ENCODE peak calls at places on chromosomes 6 and 20, in four cellular contexts. One of them, this sample, is unnamed.

GRCh38 chr6:131660195-131660594 is 23.1 kb downstream of the ENPP3 start:
- DNase-seq in fibroblast of villous mesenchyme: peak
- DNase-seq in H9: no peak
- DNase-seq in prostate gland: no peak
- DNase-seq in this sample: no peak

GRCh38 chr6:158837684-158838625 is 18.8 kb upstream of the EZR start:
- DNase-seq in fibroblast of villous mesenchyme: no peak
- DNase-seq in H9: no peak
- DNase-seq in prostate gland: no peak
- DNase-seq in this sample: no peak

GRCh38 chr6:147347882-147348214 is 143.6 kb downstream of the STXBP5 start:
- DNase-seq in fibroblast of villous mesenchyme: no peak
- DNase-seq in H9: no peak
- DNase-seq in prostate gland: no peak
- DNase-seq in this sample: no peak

GRCh38 chr20:63056236-63057132 is 49.7 kb upstream of the BHLHE23 start:
- DNase-seq in fibroblast of villous mesenchyme: no peak
- DNase-seq in H9: peak
- DNase-seq in prostate gland: no peak
- DNase-seq in this sample: peak

GRCh38 chr6:1131285-1132079 is 180.4 kb upstream of the FOXQ1 start:
- DNase-seq in fibroblast of villous mesenchyme: peak
- DNase-seq in H9: no peak
- DNase-seq in prostate gland: no peak
- DNase-seq in this sample: no peak

GRCh38 chr20:46631212-46631869 is 19.9 kb downstream of the SLC13A3 start:
- DNase-seq in fibroblast of villous mesenchyme: peak
- DNase-seq in H9: no peak
- DNase-seq in prostate gland: no peak
- DNase-seq in this sample: peak

GRCh38 chr6:10269814-10270472 is 144.9 kb downstream of the TFAP2A start:
- DNase-seq in fibroblast of villous mesenchyme: no peak
- DNase-seq in H9: no peak
- DNase-seq in prostate gland: no peak
- DNase-seq in this sample: no peak

GRCh38 chr6:144824018-144824417 is 538.9 kb downstream of the UTRN start:
- DNase-seq in fibroblast of villous mesenchyme: no peak
- DNase-seq in H9: no peak
- DNase-seq in prostate gland: no peak
- DNase-seq in this sample: no peak

GRCh38 chr6:34487536-34487935 is 21.7 kb downstream of the PACSIN1 start:
- DNase-seq in fibroblast of villous mesenchyme: no peak
- DNase-seq in H9: no peak
- DNase-seq in prostate gland: no peak
- DNase-seq in this sample: no peak

GRCh38 chr6:13302751-13303667 is 25.3 kb downstream of the TBC1D7 start:
- DNase-seq in fibroblast of villous mesenchyme: peak
- DNase-seq in H9: no peak
- DNase-seq in prostate gland: no peak
- DNase-seq in this sample: peak

GRCh38 chr20:25299801-25300200 is 51.9 kb downstream of the PYGB start:
- DNase-seq in fibroblast of villous mesenchyme: no peak
- DNase-seq in H9: no peak
- DNase-seq in prostate gland: no peak
- DNase-seq in this sample: no peak

GRCh38 chr6:8065519-8065911 is 1.3 kb upstream of the BLOC1S5 start:
- DNase-seq in fibroblast of villous mesenchyme: no peak
- DNase-seq in H9: no peak
- DNase-seq in prostate gland: no peak
- DNase-seq in this sample: peak

GRCh38 chr6:61809004-61809595 is 476.9 kb downstream of the KHDRBS2 start:
- DNase-seq in fibroblast of villous mesenchyme: peak
- DNase-seq in H9: no peak
- DNase-seq in prostate gland: no peak
- DNase-seq in this sample: no peak

GRCh38 chr20:2984956-2985661 is 58.3 kb upstream of the GNRH2 start:
- DNase-seq in fibroblast of villous mesenchyme: peak
- DNase-seq in H9: no peak
- DNase-seq in prostate gland: no peak
- DNase-seq in this sample: peak

GRCh38 chr6:77368660-77369313 is 94.5 kb downstream of the HTR1B start:
- DNase-seq in fibroblast of villous mesenchyme: peak
- DNase-seq in H9: peak
- DNase-seq in prostate gland: no peak
- DNase-seq in this sample: no peak

GRCh38 chr6:119643866-119644265 is 294.3 kb upstream of the MAN1A1 start:
- DNase-seq in fibroblast of villous mesenchyme: peak
- DNase-seq in H9: no peak
- DNase-seq in prostate gland: no peak
- DNase-seq in this sample: no peak

GRCh38 chr6:5173862-5174643 is 86.7 kb downstream of the LYRM4 start:
- DNase-seq in fibroblast of villous mesenchyme: peak
- DNase-seq in H9: no peak
- DNase-seq in prostate gland: no peak
- DNase-seq in this sample: peak

GRCh38 chr6:166542580-166542912 is 43.9 kb downstream of the RAMACL start:
- DNase-seq in fibroblast of villous mesenchyme: no peak
- DNase-seq in H9: peak
- DNase-seq in prostate gland: no peak
- DNase-seq in this sample: no peak

GRCh38 chr6:43634702-43635303 is 837 bp upstream of the MAD2L1BP start:
- DNase-seq in fibroblast of villous mesenchyme: no peak
- DNase-seq in H9: no peak
- DNase-seq in prostate gland: no peak
- DNase-seq in this sample: no peak

GRCh38 chr6:116265081-116265829 is 11.4 kb upstream of the TSPYL4 start:
- DNase-seq in fibroblast of villous mesenchyme: no peak
- DNase-seq in H9: no peak
- DNase-seq in prostate gland: no peak
- DNase-seq in this sample: no peak

GRCh38 chr6:131795366-131795765 is 12.5 kb upstream of the ENPP1 start:
- DNase-seq in fibroblast of villous mesenchyme: no peak
- DNase-seq in H9: peak
- DNase-seq in prostate gland: no peak
- DNase-seq in this sample: no peak

GRCh38 chr6:30845183-30845582 is 39.1 kb upstream of the DDR1 start:
- DNase-seq in fibroblast of villous mesenchyme: no peak
- DNase-seq in H9: peak
- DNase-seq in prostate gland: no peak
- DNase-seq in this sample: peak

GRCh38 chr6:100965069-100965468 is 83.9 kb upstream of the ASCC3 start:
- DNase-seq in fibroblast of villous mesenchyme: no peak
- DNase-seq in H9: no peak
- DNase-seq in prostate gland: no peak
- DNase-seq in this sample: no peak

GRCh38 chr6:79548310-79548709 is 11.1 kb upstream of the LCA5 start:
- DNase-seq in fibroblast of villous mesenchyme: no peak
- DNase-seq in H9: no peak
- DNase-seq in prostate gland: peak
- DNase-seq in this sample: no peak

GRCh38 chr20:54197621-54198604 is 10.0 kb upstream of the PFDN4 start:
- DNase-seq in fibroblast of villous mesenchyme: peak
- DNase-seq in H9: no peak
- DNase-seq in prostate gland: no peak
- DNase-seq in this sample: no peak

GRCh38 chr20:5000263-5001173 is 792 bp downstream of the SLC23A2 start:
- DNase-seq in fibroblast of villous mesenchyme: peak
- DNase-seq in H9: peak
- DNase-seq in prostate gland: peak
- DNase-seq in this sample: peak

GRCh38 chr6:160428069-160428430 is 79.9 kb downstream of the SLC22A3 start:
- DNase-seq in fibroblast of villous mesenchyme: peak
- DNase-seq in H9: no peak
- DNase-seq in prostate gland: no peak
- DNase-seq in this sample: no peak

GRCh38 chr20:7094438-7094997 is 327.0 kb downstream of the BMP2 start:
- DNase-seq in fibroblast of villous mesenchyme: peak
- DNase-seq in H9: peak
- DNase-seq in prostate gland: no peak
- DNase-seq in this sample: peak

GRCh38 chr6:50850223-50850751 is 31.6 kb downstream of the TFAP2B start:
- DNase-seq in fibroblast of villous mesenchyme: no peak
- DNase-seq in H9: peak
- DNase-seq in prostate gland: no peak
- DNase-seq in this sample: no peak

GRCh38 chr6:45692021-45692420 is 314.3 kb upstream of the SUPT3H start:
- DNase-seq in fibroblast of villous mesenchyme: no peak
- DNase-seq in H9: no peak
- DNase-seq in prostate gland: no peak
- DNase-seq in this sample: no peak

GRCh38 chr6:137763436-137763835 is 103.6 kb upstream of the TNFAIP3 start:
- DNase-seq in fibroblast of villous mesenchyme: no peak
- DNase-seq in H9: no peak
- DNase-seq in prostate gland: no peak
- DNase-seq in this sample: no peak

GRCh38 chr6:137170266-137171052 is 3.0 kb downstream of the IL22RA2 start:
- DNase-seq in fibroblast of villous mesenchyme: no peak
- DNase-seq in H9: no peak
- DNase-seq in prostate gland: no peak
- DNase-seq in this sample: no peak

GRCh38 chr6:89818977-89819335 is 638 bp downstream of the MDN1 start:
- DNase-seq in fibroblast of villous mesenchyme: peak
- DNase-seq in H9: no peak
- DNase-seq in prostate gland: peak
- DNase-seq in this sample: no peak

GRCh38 chr6:3762359-3762758 is 10.8 kb upstream of the PXDC1 start:
- DNase-seq in fibroblast of villous mesenchyme: no peak
- DNase-seq in H9: no peak
- DNase-seq in prostate gland: no peak
- DNase-seq in this sample: no peak

GRCh38 chr6:167113935-167114910 is 8.7 kb upstream of the CCR6 start:
- DNase-seq in fibroblast of villous mesenchyme: no peak
- DNase-seq in H9: no peak
- DNase-seq in prostate gland: no peak
- DNase-seq in this sample: peak

GRCh38 chr6:104969785-104970581 is 13.1 kb downstream of the LIN28B start:
- DNase-seq in fibroblast of villous mesenchyme: no peak
- DNase-seq in H9: no peak
- DNase-seq in prostate gland: no peak
- DNase-seq in this sample: no peak

DNA sequence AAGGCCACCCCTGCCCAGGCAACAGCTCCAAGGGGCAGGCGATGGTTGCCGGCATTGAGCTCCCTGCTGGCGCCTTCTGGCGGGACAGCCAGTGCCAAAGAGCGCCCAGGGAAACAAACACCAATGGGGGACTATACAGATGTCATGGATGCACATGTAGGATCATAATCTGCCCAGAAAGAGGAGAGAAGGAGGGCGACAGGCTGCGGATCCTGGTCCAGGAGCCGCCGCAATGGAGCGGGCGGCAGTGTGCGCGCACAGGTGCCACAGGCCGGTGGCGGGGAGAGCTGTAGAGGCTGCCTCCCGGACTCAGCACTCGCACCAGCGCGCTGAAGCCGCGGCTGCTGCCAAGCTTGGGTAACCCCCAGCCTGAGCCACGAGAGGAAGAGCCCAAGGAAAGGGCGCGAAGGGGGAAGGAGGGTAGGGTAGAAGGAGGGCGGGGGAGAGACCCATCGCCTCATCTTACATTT is 418 bp upstream of the FUT9 start:
- DNase-seq in fibroblast of villous mesenchyme: no peak
- DNase-seq in H9: no peak
- DNase-seq in prostate gland: no peak
- DNase-seq in this sample: no peak
- TF ChIP-seq CTCF in fibroblast of villous mesenchyme: no peak
- TF ChIP-seq CTCF in H9: peak
- TF ChIP-seq CTCF in prostate gland: no peak
- TF ChIP-seq CTCF in this sample: no peak

GRCh38 chr20:38435555-38435939 is 419 bp upstream of the SNHG17 start:
- DNase-seq in fibroblast of villous mesenchyme: peak
- DNase-seq in H9: no peak
- DNase-seq in prostate gland: no peak
- DNase-seq in this sample: no peak
- TF ChIP-seq CTCF in fibroblast of villous mesenchyme: no peak
- TF ChIP-seq CTCF in H9: no peak
- TF ChIP-seq CTCF in prostate gland: no peak
- TF ChIP-seq CTCF in this sample: peak

GRCh38 chr6:56644366-56644765 is 1.7 kb upstream of the DST start:
- DNase-seq in fibroblast of villous mesenchyme: no peak
- DNase-seq in H9: no peak
- DNase-seq in prostate gland: no peak
- DNase-seq in this sample: no peak
- TF ChIP-seq CTCF in fibroblast of villous mesenchyme: no peak
- TF ChIP-seq CTCF in H9: no peak
- TF ChIP-seq CTCF in prostate gland: no peak
- TF ChIP-seq CTCF in this sample: no peak

DNA sequence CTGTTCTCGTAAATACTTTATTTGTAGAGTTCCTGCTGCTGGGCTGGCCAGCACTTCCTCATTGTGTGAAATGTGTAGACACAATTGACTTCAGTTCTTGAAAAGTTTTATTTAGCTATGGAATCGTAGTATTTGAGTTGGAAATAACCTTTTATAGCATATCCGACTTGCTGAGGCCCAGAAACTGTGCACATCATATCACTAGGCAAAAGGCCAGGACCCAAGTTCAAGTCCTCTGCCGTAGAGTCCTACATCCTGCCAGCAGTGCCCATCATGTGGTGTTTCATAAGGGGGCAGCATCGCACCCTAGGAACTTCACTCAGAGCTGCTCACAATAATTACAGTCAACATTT is 207.7 kb upstream of the SNX9 start:
- DNase-seq in fibroblast of villous mesenchyme: peak
- DNase-seq in H9: no peak
- DNase-seq in prostate gland: no peak
- DNase-seq in this sample: peak
- TF ChIP-seq CTCF in fibroblast of villous mesenchyme: peak
- TF ChIP-seq CTCF in H9: peak
- TF ChIP-seq CTCF in prostate gland: no peak
- TF ChIP-seq CTCF in this sample: no peak

DNA sequence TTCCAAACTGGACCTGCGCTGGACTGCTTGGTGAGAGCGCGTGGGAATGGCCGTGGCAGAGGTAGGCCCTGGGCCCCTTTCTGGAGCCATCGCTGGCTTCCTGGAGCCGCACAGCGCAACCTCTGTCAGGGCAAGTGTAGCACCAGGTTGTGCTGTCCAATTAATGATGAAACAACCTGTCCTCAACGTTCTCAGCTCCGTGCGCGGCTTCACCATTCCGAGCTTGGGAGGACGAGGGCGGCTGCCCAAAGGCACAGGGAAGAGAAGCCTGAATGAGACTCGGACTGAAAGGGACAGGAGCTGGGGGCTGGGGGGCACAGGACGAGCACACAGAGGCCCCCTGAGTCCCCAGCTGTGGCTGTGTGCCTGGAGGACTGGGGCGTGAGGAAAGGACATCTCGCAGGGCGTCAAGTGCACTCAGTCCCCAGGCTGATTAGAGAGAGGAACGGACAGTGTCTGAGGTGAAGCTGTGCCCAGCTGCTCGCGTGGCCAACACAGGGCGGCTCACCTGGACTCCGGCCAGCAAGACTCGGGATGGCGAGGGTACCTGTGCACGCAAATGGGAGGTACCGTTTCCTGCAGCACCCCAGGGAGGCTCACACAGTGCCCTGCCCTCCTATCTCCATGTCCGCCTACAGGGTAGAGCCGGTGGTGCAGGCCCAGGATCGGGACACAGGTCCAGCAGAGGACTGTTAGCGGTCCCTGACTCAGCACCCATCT is 403.3 kb downstream of the TAF4 start:
- DNase-seq in fibroblast of villous mesenchyme: no peak
- DNase-seq in H9: peak
- DNase-seq in prostate gland: no peak
- DNase-seq in this sample: no peak
- TF ChIP-seq CTCF in fibroblast of villous mesenchyme: no peak
- TF ChIP-seq CTCF in H9: peak
- TF ChIP-seq CTCF in prostate gland: no peak
- TF ChIP-seq CTCF in this sample: no peak